ENCODE peak calls at places on chromosomes 2 and 18, in six cellular contexts. One of them, this sample, is unnamed.

GRCh38 chr2:107588960-107589542 is 237.6 kb upstream of the RGPD4 start:
- DNase-seq in HCT116: no peak
- DNase-seq in GM23338: no peak
- DNase-seq in GM12878: no peak
- DNase-seq in K562: no peak
- DNase-seq in Panc1: no peak
- DNase-seq in this sample: no peak

GRCh38 chr2:57947398-57947797 is 99.2 kb upstream of the VRK2 start:
- DNase-seq in HCT116: no peak
- DNase-seq in GM23338: no peak
- DNase-seq in GM12878: no peak
- DNase-seq in K562: no peak
- DNase-seq in Panc1: no peak
- DNase-seq in this sample: no peak

GRCh38 chr2:120775261-120775660 is 39.6 kb downstream of the GLI2 start:
- DNase-seq in HCT116: no peak
- DNase-seq in GM23338: no peak
- DNase-seq in GM12878: no peak
- DNase-seq in K562: no peak
- DNase-seq in Panc1: no peak
- DNase-seq in this sample: no peak

GRCh38 chr2:169361706-169362345 is 508 bp downstream of the LRP2 start:
- DNase-seq in HCT116: no peak
- DNase-seq in GM23338: peak; percentile 50
- DNase-seq in GM12878: no peak
- DNase-seq in K562: peak; percentile 21
- DNase-seq in Panc1: no peak
- DNase-seq in this sample: no peak

GRCh38 chr18:9233771-9234440 is 97.3 kb downstream of the ANKRD12 start:
- DNase-seq in HCT116: no peak
- DNase-seq in GM23338: peak; percentile 54
- DNase-seq in GM12878: no peak
- DNase-seq in K562: no peak
- DNase-seq in Panc1: no peak
- DNase-seq in this sample: no peak

GRCh38 chr2:223562078-223562477 is 40.1 kb downstream of the SCG2 start:
- DNase-seq in HCT116: peak; percentile 70
- DNase-seq in GM23338: no peak
- DNase-seq in GM12878: no peak
- DNase-seq in K562: no peak
- DNase-seq in Panc1: no peak
- DNase-seq in this sample: no peak

GRCh38 chr2:129240061-129240460 is 739.4 kb upstream of the RAB6C start:
- DNase-seq in HCT116: no peak
- DNase-seq in GM23338: no peak
- DNase-seq in GM12878: no peak
- DNase-seq in K562: no peak
- DNase-seq in Panc1: no peak
- DNase-seq in this sample: no peak

GRCh38 chr2:237885931-237886701 is 26.7 kb downstream of the RAMP1 start:
- DNase-seq in HCT116: no peak
- DNase-seq in GM23338: no peak
- DNase-seq in GM12878: no peak
- DNase-seq in K562: no peak
- DNase-seq in Panc1: no peak
- DNase-seq in this sample: no peak

GRCh38 chr2:160664603-160665145 is 171.1 kb upstream of the RBMS1 start:
- DNase-seq in HCT116: no peak
- DNase-seq in GM23338: no peak
- DNase-seq in GM12878: no peak
- DNase-seq in K562: no peak
- DNase-seq in Panc1: no peak
- DNase-seq in this sample: no peak

GRCh38 chr2:238704471-238705230 is 143.2 kb upstream of the TWIST2 start:
- DNase-seq in HCT116: no peak
- DNase-seq in GM23338: no peak
- DNase-seq in GM12878: no peak
- DNase-seq in K562: no peak
- DNase-seq in Panc1: no peak
- DNase-seq in this sample: no peak

GRCh38 chr2:163736433-163737168 is 793 bp upstream of the FIGN start:
- DNase-seq in HCT116: no peak
- DNase-seq in GM23338: peak; percentile 90
- DNase-seq in GM12878: no peak
- DNase-seq in K562: no peak
- DNase-seq in Panc1: no peak
- DNase-seq in this sample: no peak

GRCh38 chr18:2590303-2590702 is 18.9 kb downstream of the NDC80 start:
- DNase-seq in HCT116: no peak
- DNase-seq in GM23338: no peak
- DNase-seq in GM12878: no peak
- DNase-seq in K562: no peak
- DNase-seq in Panc1: no peak
- DNase-seq in this sample: no peak

GRCh38 chr2:130316596-130316995 is 26.1 kb upstream of the IMP4 start:
- DNase-seq in HCT116: no peak
- DNase-seq in GM23338: no peak
- DNase-seq in GM12878: no peak
- DNase-seq in K562: no peak
- DNase-seq in Panc1: no peak
- DNase-seq in this sample: no peak

GRCh38 chr2:125405816-125406215 is 1250.1 kb upstream of the GYPC start:
- DNase-seq in HCT116: no peak
- DNase-seq in GM23338: peak; percentile 1
- DNase-seq in GM12878: no peak
- DNase-seq in K562: no peak
- DNase-seq in Panc1: peak; percentile 75
- DNase-seq in this sample: no peak

GRCh38 chr2:224261316-224261715 is 140.6 kb downstream of the FAM124B start:
- DNase-seq in HCT116: no peak
- DNase-seq in GM23338: no peak
- DNase-seq in GM12878: no peak
- DNase-seq in K562: no peak
- DNase-seq in Panc1: no peak
- DNase-seq in this sample: no peak

DNA sequence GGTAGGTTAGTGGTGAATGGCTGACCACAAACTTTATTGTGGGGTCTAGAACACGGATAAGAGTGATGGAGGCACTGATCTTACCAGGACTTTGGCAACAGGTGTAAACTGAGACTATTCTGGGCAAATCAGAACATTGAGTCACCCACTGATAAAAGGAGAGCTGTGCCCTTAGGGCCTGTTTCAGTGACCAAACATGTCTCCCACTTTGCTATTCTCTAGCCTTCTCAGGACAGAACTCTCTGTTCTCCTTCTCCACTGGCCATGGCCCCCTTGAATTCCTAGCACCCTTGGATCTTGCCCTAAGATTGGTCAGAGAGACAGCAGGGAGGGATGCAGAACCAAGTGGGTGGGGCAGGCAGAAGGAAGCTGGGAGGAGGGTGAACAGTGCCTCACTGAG is 18.3 kb downstream of the TRPM8 start:
- DNase-seq in HCT116: no peak
- DNase-seq in GM23338: no peak
- DNase-seq in GM12878: no peak
- DNase-seq in K562: no peak
- DNase-seq in Panc1: no peak
- DNase-seq in this sample: no peak
- TF ChIP-seq POLR2AphosphoS5 in HCT116: no peak
- TF ChIP-seq POLR2AphosphoS5 in GM23338: no peak
- TF ChIP-seq POLR2AphosphoS5 in GM12878: no peak
- TF ChIP-seq POLR2AphosphoS5 in K562: no peak
- TF ChIP-seq POLR2AphosphoS5 in Panc1: no peak
- TF ChIP-seq POLR2AphosphoS5 in this sample: no peak

GRCh38 chr2:217588266-217588665 is 414.5 kb downstream of the TNS1 start:
- DNase-seq in HCT116: no peak
- DNase-seq in GM23338: no peak
- DNase-seq in GM12878: no peak
- DNase-seq in K562: no peak
- DNase-seq in Panc1: no peak
- DNase-seq in this sample: no peak
- H3K27me3 ChIP-seq in HCT116: peaks cover 53% of the 10 kb centered on the region
- H3K27me3 ChIP-seq in GM23338: no peaks in the 10 kb centered on the region
- H3K27me3 ChIP-seq in GM12878: no peaks in the 10 kb centered on the region
- H3K27me3 ChIP-seq in K562: no peaks in the 10 kb centered on the region
- H3K27me3 ChIP-seq in Panc1: no peaks in the 10 kb centered on the region
- H3K27me3 ChIP-seq in this sample: peaks cover 4% of the 10 kb centered on the region

GRCh38 chr2:191701696-191702095 is 23.8 kb downstream of the NABP1 start:
- DNase-seq in HCT116: no peak
- DNase-seq in GM23338: no peak
- DNase-seq in GM12878: no peak
- DNase-seq in K562: no peak
- DNase-seq in Panc1: no peak
- DNase-seq in this sample: no peak
- TF ChIP-seq REST in HCT116: no peak
- TF ChIP-seq REST in GM23338: no peak
- TF ChIP-seq REST in GM12878: no peak
- TF ChIP-seq REST in K562: no peak
- TF ChIP-seq REST in Panc1: no peak
- TF ChIP-seq REST in this sample: no peak

DNA sequence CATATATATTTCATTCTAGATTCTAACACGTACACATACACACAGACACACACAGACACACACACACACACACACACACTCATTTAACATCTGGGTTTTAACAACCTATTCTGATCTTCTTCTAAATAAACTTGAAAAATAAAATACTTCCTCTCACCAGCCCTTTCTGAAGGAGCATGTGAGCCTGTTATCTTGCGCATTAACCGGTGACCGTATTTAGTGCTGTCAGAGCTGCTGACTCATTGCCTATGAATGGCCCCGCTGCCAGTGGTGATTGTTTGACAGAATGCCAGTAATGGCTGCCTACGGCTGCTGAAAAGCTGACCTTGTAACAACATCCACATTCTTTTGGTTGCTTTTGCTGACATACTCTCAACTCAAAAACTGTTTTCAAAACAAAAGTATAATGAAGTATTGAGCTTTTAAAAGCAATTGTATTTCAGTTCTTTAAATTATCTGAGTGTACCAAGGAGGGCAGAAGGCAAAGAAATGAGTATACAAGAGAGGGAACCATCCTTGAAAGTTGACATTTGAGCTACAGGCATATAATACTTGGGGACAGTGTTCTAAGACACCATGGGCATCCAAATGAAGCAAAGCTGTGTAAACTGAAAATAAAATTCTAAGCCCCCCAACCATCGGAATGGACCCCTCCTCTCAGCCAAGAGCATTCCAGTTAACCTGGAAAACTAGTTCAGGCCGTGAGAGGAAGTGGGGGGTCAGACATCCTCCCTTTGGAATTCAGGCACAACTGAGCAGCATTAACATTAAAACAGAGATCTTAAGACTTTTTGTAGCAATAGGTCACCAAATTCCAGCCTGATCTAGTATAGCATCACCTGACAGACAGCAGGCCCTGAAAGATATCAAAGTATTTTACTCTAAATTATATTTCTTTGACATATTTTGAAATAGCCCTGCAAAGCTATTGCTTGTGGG is 50.2 kb upstream of the DTNA start:
- DNase-seq in HCT116: peak; percentile 56
- DNase-seq in GM23338: peak; percentile 95
- DNase-seq in GM12878: no peak
- DNase-seq in K562: peak; percentile 14
- DNase-seq in Panc1: peak; percentile 75
- DNase-seq in this sample: peak; percentile 66
- TF ChIP-seq POLR2AphosphoS5 in HCT116: no peak
- TF ChIP-seq POLR2AphosphoS5 in GM23338: no peak
- TF ChIP-seq POLR2AphosphoS5 in GM12878: no peak
- TF ChIP-seq POLR2AphosphoS5 in K562: no peak
- TF ChIP-seq POLR2AphosphoS5 in Panc1: no peak
- TF ChIP-seq POLR2AphosphoS5 in this sample: no peak

GRCh38 chr2:37356299-37356698 is 11.9 kb downstream of the QPCT start:
- DNase-seq in HCT116: no peak
- DNase-seq in GM23338: peak; percentile 17
- DNase-seq in GM12878: no peak
- DNase-seq in K562: no peak
- DNase-seq in Panc1: no peak
- DNase-seq in this sample: no peak

GRCh38 chr2:37354571-37354970 is 10.1 kb downstream of the QPCT start:
- DNase-seq in HCT116: no peak
- DNase-seq in GM23338: no peak
- DNase-seq in GM12878: no peak
- DNase-seq in K562: no peak
- DNase-seq in Panc1: no peak
- DNase-seq in this sample: no peak

GRCh38 chr2:37357461-37358008 is 13.1 kb downstream of the QPCT start:
- DNase-seq in HCT116: no peak
- DNase-seq in GM23338: peak; percentile 20
- DNase-seq in GM12878: no peak
- DNase-seq in K562: no peak
- DNase-seq in Panc1: no peak
- DNase-seq in this sample: no peak

GRCh38 chr2:37357053-37357452 is 12.6 kb downstream of the QPCT start:
- DNase-seq in HCT116: no peak
- DNase-seq in GM23338: no peak
- DNase-seq in GM12878: no peak
- DNase-seq in K562: no peak
- DNase-seq in Panc1: no peak
- DNase-seq in this sample: no peak

GRCh38 chr2:37355735-37356134 is 11.3 kb downstream of the QPCT start:
- DNase-seq in HCT116: no peak
- DNase-seq in GM23338: no peak
- DNase-seq in GM12878: no peak
- DNase-seq in K562: no peak
- DNase-seq in Panc1: no peak
- DNase-seq in this sample: no peak
- H3K27me3 ChIP-seq in HCT116: peaks cover 10% of the 10 kb centered on the region
- H3K27me3 ChIP-seq in GM23338: no peaks in the 10 kb centered on the region
- H3K27me3 ChIP-seq in GM12878: no peaks in the 10 kb centered on the region
- H3K27me3 ChIP-seq in K562: peaks cover 21% of the 10 kb centered on the region
- H3K27me3 ChIP-seq in Panc1: peaks cover 18% of the 10 kb centered on the region
- H3K27me3 ChIP-seq in this sample: no peaks in the 10 kb centered on the region

GRCh38 chr2:101188683-101189405 is 37.7 kb upstream of the TBC1D8 start:
- DNase-seq in HCT116: peak; percentile 21
- DNase-seq in GM23338: peak; percentile 89
- DNase-seq in GM12878: no peak
- DNase-seq in K562: peak; percentile 44
- DNase-seq in Panc1: no peak
- DNase-seq in this sample: no peak
- TF ChIP-seq REST in HCT116: no peak
- TF ChIP-seq REST in GM23338: no peak
- TF ChIP-seq REST in GM12878: no peak
- TF ChIP-seq REST in K562: no peak
- TF ChIP-seq REST in Panc1: no peak
- TF ChIP-seq REST in this sample: no peak

GRCh38 chr2:150424361-150424760 is 63.1 kb downstream of the RND3 start:
- DNase-seq in HCT116: no peak
- DNase-seq in GM23338: no peak
- DNase-seq in GM12878: no peak
- DNase-seq in K562: no peak
- DNase-seq in Panc1: no peak
- DNase-seq in this sample: no peak
- TF ChIP-seq POLR2AphosphoS5 in HCT116: no peak
- TF ChIP-seq POLR2AphosphoS5 in GM23338: no peak
- TF ChIP-seq POLR2AphosphoS5 in GM12878: no peak
- TF ChIP-seq POLR2AphosphoS5 in K562: no peak
- TF ChIP-seq POLR2AphosphoS5 in Panc1: no peak
- TF ChIP-seq POLR2AphosphoS5 in this sample: no peak

GRCh38 chr18:34493566-34494358 is 216.3 kb upstream of the DTNA start:
- DNase-seq in HCT116: no peak
- DNase-seq in GM23338: peak; percentile 83
- DNase-seq in GM12878: no peak
- DNase-seq in K562: no peak
- DNase-seq in Panc1: no peak
- DNase-seq in this sample: no peak
- H3K27me3 ChIP-seq in HCT116: no peaks in the 10 kb centered on the region
- H3K27me3 ChIP-seq in GM23338: no peaks in the 10 kb centered on the region
- H3K27me3 ChIP-seq in GM12878: no peaks in the 10 kb centered on the region
- H3K27me3 ChIP-seq in K562: no peaks in the 10 kb centered on the region
- H3K27me3 ChIP-seq in Panc1: peaks cover 13% of the 10 kb centered on the region
- H3K27me3 ChIP-seq in this sample: peaks cover 36% of the 10 kb centered on the region

This sample was measured in HL-60.